ENCODE peak calls at places on chromosomes 4 and X, in four cellular contexts. P is fibroblast of the aortic adventitia, Q is mesendoderm, A is astrocyte of the spinal cord. O is an unnamed sample.

GRCh38 chr4:134215636-134216340 is 14.2 kb upstream of the PABPC4L start:
- DNase-seq in P (no peak), Q (peak), A (no peak), O (no peak)

GRCh38 chr4:177938226-177938625 is 496.0 kb upstream of the AGA start:
- DNase-seq in P (no peak), Q (no peak), A (no peak), O (no peak)

GRCh38 chr4:133147365-133147821 is 1.7 kb upstream of the PCDH10 start:
- DNase-seq in P (no peak), Q (peak), A (no peak), O (no peak)

GRCh38 chrX:15853586-15854079 is 980 bp downstream of the AP1S2 start:
- DNase-seq in P (no peak), Q (no peak), A (peak), O (no peak)

GRCh38 chr4:23084559-23085248 is 392.0 kb downstream of the GBA3 start:
- DNase-seq in P (no peak), Q (no peak), A (peak), O (no peak)

GRCh38 chrX:13581554-13581953 is 12.2 kb downstream of the EGFL6 start:
- DNase-seq in P (peak), Q (no peak), A (no peak), O (no peak)

GRCh38 chrX:35890699-35891098 is 28.8 kb upstream of the CFAP47 start:
- DNase-seq in P (no peak), Q (peak), A (peak), O (peak)

GRCh38 chr4:156673483-156673882 is 298.1 kb downstream of the PDGFC start:
- DNase-seq in P (peak), Q (no peak), A (peak), O (no peak)

GRCh38 chrX:44012484-44013096 is 39.4 kb upstream of the NDP start:
- DNase-seq in P (peak), Q (no peak), A (peak), O (peak)

GRCh38 chr4:123843137-123843536 is 446.5 kb downstream of the SPRY1 start:
- DNase-seq in P (peak), Q (no peak), A (no peak), O (no peak)

GRCh38 chr4:48139688-48140087 is 5.6 kb upstream of the TXK start:
- DNase-seq in P (peak), Q (no peak), A (no peak), O (peak)

GRCh38 chr4:21827575-21827974 is 121.0 kb downstream of the KCNIP4 start:
- DNase-seq in P (peak), Q (no peak), A (peak), O (no peak)

GRCh38 chrX:31227250-31227649 is 155.4 kb upstream of the FTHL17 start:
- DNase-seq in P (peak), Q (no peak), A (no peak), O (no peak)

GRCh38 chr4:100984901-100985300 is 362.4 kb downstream of the PPP3CA start:
- DNase-seq in P (peak), Q (no peak), A (peak), O (no peak)

GRCh38 chr4:156560701-156561100 is 410.9 kb downstream of the PDGFC start:
- DNase-seq in P (no peak), Q (peak), A (peak), O (no peak)

GRCh38 chr4:136864580-136865185 is 667.6 kb downstream of the PCDH18 start:
- DNase-seq in P (peak), Q (peak), A (peak), O (peak)

GRCh38 chrX:133045986-133046385 is 50.9 kb downstream of the USP26 start:
- DNase-seq in P (no peak), Q (peak), A (peak), O (no peak)

GRCh38 chrX:48521353-48522243 is at the start of gene EBP:
- DNase-seq in P (peak), Q (peak), A (peak), O (peak)

GRCh38 chr4:108635070-108635655 is 14.8 kb downstream of the RPL34 start:
- DNase-seq in P (no peak), Q (no peak), A (no peak), O (no peak)

GRCh38 chr4:103370336-103370735 is 172.2 kb upstream of the CENPE start:
- DNase-seq in P (no peak), Q (no peak), A (no peak), O (no peak)

GRCh38 chr4:103374773-103375172 is 176.6 kb upstream of the CENPE start:
- DNase-seq in P (no peak), Q (peak), A (no peak), O (no peak)

GRCh38 chr4:103375278-103375677 is 177.1 kb upstream of the CENPE start:
- DNase-seq in P (peak), Q (no peak), A (peak), O (no peak)

GRCh38 chr4:103372002-103372558 is 173.9 kb upstream of the CENPE start:
- DNase-seq in P (peak), Q (no peak), A (no peak), O (no peak)
- H3K4me3 ChIP-seq in P (no peak), Q (no peak), A (no peak), O (no peak)

GRCh38 chr4:4672397-4672796 is 130.5 kb upstream of the STX18 start:
- DNase-seq in P (no peak), Q (no peak), A (no peak), O (no peak)

GRCh38 chr4:4670869-4671268 is 129.0 kb upstream of the STX18 start:
- DNase-seq in P (no peak), Q (no peak), A (no peak), O (no peak)

GRCh38 chr4:4675051-4675581 is 133.3 kb upstream of the STX18 start:
- DNase-seq in P (no peak), Q (no peak), A (no peak), O (no peak)

GRCh38 chr4:4671774-4672349 is 130.0 kb upstream of the STX18 start:
- DNase-seq in P (no peak), Q (no peak), A (no peak), O (no peak)

GRCh38 chr4:4673070-4673469 is 131.2 kb upstream of the STX18 start:
- DNase-seq in P (peak), Q (peak), A (no peak), O (no peak)
- H3K4me3 ChIP-seq in P (no peak), Q (no peak), A (no peak), O (no peak)

GRCh38 chrX:319579-320125 is 1.1 kb upstream of the GTPBP6 start:
- DNase-seq in P (no peak), Q (no peak), A (no peak), O (no peak)

GRCh38 chrX:320126-320783 is 1.7 kb upstream of the GTPBP6 start:
- DNase-seq in P (no peak), Q (no peak), A (no peak), O (no peak)

GRCh38 chrX:317424-318067 is 1.1 kb downstream of the GTPBP6 start:
- DNase-seq in P (no peak), Q (no peak), A (no peak), O (no peak)

GRCh38 chrX:318068-318738 is 393 bp downstream of the GTPBP6 start:
- DNase-seq in P (peak), Q (peak), A (peak), O (peak)

DNA sequence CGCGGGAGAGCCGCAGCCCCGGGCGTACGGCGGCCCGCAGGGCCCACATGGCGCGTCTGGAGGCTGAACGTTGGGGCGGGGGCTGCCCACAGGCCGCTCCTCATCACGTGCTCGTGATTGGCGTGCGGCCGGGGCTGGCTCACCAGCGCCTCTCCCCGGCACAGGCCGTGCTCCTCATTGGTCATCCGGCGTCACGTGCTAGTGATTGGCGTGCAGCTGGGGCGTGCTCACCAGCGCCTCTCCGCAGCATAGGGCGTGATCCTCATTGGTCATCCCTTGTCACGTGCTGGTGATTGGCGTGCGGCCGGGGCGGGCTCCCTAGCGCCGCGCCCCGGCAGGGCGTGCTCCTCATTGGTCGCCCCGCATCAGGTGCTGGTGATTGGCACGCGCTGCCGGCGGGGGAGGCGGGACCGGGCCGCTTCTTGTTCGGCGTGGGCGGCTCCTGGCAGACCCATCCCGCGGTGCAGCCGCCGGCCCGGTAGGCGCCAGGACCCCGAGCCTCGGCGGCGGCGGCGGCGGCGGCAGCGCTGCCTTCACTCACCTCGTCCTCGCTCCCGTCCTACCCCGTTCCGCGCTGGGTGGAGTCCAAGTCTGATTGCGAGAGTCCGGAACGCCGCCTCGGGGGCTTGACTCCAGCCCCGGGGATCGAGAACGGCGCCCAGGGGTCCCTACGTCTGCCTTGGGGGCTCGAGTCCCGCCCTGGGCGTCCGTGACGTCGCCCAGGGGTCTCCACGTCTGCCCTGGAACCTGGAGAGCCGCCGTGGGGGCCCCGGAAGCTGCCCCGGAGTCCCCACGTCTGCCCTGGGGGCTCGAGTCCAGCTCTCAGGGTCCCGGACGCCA is at the start of gene GTPBP6:
- DNase-seq in P (peak), Q (peak), A (peak), O (peak)
- H3K4me3 ChIP-seq in P (peak), Q (peak), A (peak), O (peak)

DNA sequence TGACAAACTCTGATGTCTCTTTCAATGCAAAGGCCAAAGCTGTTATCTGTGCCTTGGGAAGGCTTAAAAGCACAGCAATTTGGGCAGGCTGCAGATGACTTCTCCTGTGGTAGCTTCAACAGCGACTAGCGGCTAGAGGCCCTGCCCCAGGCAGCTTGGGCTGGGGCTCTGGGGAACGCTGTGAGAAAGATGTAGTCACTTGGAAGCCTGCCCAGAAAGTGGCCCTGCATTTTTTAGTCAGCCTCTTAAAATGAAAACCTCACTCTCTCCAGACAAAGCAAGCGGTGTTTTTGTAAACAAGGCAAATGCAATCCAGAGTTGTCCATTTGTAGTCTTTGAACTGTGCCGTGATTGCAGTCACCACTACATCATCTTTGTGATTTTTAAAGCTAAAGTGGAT is 27.5 kb downstream of the PCYT1B start:
- DNase-seq in P (peak), Q (no peak), A (peak), O (no peak)
- H3K4me3 ChIP-seq in P (no peak), Q (no peak), A (no peak), O (no peak)

DNA sequence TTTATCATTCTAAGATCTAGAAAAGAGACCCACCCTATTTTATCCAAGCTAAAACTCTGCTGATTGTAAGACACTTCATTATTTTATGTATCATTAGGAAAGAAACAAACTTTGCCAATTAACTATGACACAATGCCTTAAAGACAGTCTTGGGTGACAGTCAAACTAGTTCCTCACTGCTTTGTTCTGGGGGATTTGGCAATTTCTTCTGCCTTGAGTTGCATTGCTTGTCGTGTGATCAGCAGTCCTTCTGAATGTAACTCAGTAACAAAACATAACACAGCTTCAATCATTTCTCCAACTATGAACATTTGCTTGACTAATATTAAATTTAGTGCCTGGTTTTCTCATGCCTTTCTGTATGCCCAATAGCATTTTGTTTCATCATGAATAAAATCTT is 577.9 kb upstream of the DIPK2B start:
- DNase-seq in P (no peak), Q (no peak), A (no peak), O (no peak)
- H3K4me3 ChIP-seq in P (no peak), Q (no peak), A (no peak), O (no peak)

GRCh38 chrX:20530319-20530979 is 263.7 kb upstream of the RPS6KA3 start:
- DNase-seq in P (peak), Q (peak), A (peak), O (peak)
- H3K4me3 ChIP-seq in P (peak), Q (no peak), A (peak), O (no peak)

DNA sequence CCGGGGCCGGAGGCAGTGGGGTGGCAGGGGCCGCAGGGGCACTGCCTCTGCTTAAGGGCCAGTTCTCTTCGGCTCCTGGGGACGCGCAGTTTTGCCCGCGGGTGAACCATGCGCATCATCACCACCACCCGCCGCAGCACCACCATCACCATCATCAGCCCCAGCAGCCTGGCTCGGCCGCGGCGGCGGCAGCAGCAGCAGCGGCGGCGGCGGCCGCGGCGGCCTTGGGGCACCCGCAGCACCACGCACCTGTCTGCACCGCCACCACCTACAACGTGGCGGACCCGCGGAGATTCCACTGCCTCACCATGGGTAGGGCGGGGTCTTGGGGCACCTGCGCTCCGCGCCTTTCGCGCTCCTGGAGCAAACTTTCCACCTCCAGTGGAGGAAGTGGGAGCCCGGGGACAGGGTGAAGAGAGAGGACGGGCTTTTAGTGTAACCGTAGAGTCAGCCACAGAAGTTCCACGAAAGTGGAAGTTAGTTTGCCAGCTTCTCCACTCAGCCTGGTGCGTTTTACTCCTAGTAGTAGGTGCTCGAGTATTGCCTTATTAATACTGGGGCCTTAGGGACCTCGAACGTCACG is 735 bp downstream of the GSX2 start:
- DNase-seq in P (no peak), Q (no peak), A (no peak), O (no peak)
- H3K4me3 ChIP-seq in P (peak), Q (no peak), A (peak), O (no peak)

GRCh38 chr4:174213734-174214101 is 69.7 kb downstream of the FBXO8 start:
- DNase-seq in P (peak), Q (no peak), A (no peak), O (no peak)
- H3K4me3 ChIP-seq in P (peak), Q (peak), A (no peak), O (no peak)

O was measured in Jurkat, Clone E6-1.